ENCODE peak calls at places on chromosome 19, in five cellular contexts. A, B, G, L and H are unnamed samples.

GRCh38 chr19:52221831-52222375 is 32.1 kb downstream of the PPP2R1A start:
- DNase-seq in B (no peak), G (no peak), A (no peak), L (no peak), H (no peak)

GRCh38 chr19:15252398-15253018 is 20.3 kb upstream of the EPHX3 start:
- DNase-seq in G (peak), B (no peak), L (peak), A (no peak), H (no peak)

GRCh38 chr19:31908486-31909255 is 436.7 kb upstream of the ZNF507 start:
- DNase-seq in G (no peak), L (no peak), A (no peak), B (no peak), H (no peak)

GRCh38 chr19:47120461-47120860 is 6.9 kb upstream of the ZC3H4 start:
- DNase-seq in A (no peak), B (no peak), G (no peak), L (no peak), H (no peak)

GRCh38 chr19:3576696-3577443 is 4.1 kb downstream of the HMG20B start:
- DNase-seq in B (no peak), L (no peak), A (no peak), G (no peak), H (no peak)

GRCh38 chr19:3785938-3786824 is at the start of gene MATK:
- DNase-seq in L (no peak), A (no peak), G (no peak), B (no peak), H (no peak)

GRCh38 chr19:35644206-35644986 is 2.9 kb downstream of the ETV2 start:
- DNase-seq in L (no peak), A (no peak), B (peak), G (peak), H (peak)

GRCh38 chr19:49157445-49158224 is at the start of gene TRPM4:
- DNase-seq in L (peak), A (peak), B (peak), G (peak), H (peak)

GRCh38 chr19:35249848-35250711 is 1.3 kb downstream of the LSR start:
- DNase-seq in B (peak), A (no peak), L (no peak), G (no peak), H (no peak)

GRCh38 chr19:20661150-20661819 is at the start of gene ZNF626:
- DNase-seq in G (no peak), A (peak), L (peak), B (peak), H (peak)

GRCh38 chr19:7333198-7334118 is 15.3 kb upstream of the ARHGEF18 start:
- DNase-seq in L (no peak), G (peak), A (no peak), B (no peak), H (no peak)

GRCh38 chr19:317710-318508 is 26.7 kb downstream of the MIER2 start:
- DNase-seq in A (no peak), B (no peak), L (no peak), G (no peak), H (no peak)

GRCh38 chr19:35127871-35128270 is 7.0 kb downstream of the LGI4 start:
- DNase-seq in A (no peak), L (no peak), G (no peak), B (no peak), H (no peak)

GRCh38 chr19:55667958-55668357 is 7.1 kb upstream of the EPN1 start:
- DNase-seq in B (no peak), G (no peak), A (no peak), L (no peak), H (no peak)

GRCh38 chr19:40416918-40417713 is 3.9 kb upstream of the PRX start:
- DNase-seq in L (no peak), G (peak), B (no peak), A (no peak), H (no peak)

GRCh38 chr19:20334760-20335159 is 167.7 kb downstream of the ZNF486 start:
- DNase-seq in L (no peak), A (no peak), G (no peak), B (no peak), H (no peak)

GRCh38 chr19:40717880-40718773 is 1.2 kb downstream of the ITPKC start:
- DNase-seq in G (peak), A (no peak), L (no peak), B (no peak), H (no peak)

GRCh38 chr19:11530432-11530831 is 1.5 kb upstream of the ECSIT start:
- DNase-seq in G (peak), B (peak), L (peak), A (peak), H (peak)

GRCh38 chr19:1000095-1000494 is at the start of gene GRIN3B:
- DNase-seq in G (no peak), L (no peak), A (no peak), B (no peak), H (no peak)

GRCh38 chr19:15294591-15294990 is 37.7 kb downstream of the BRD4 start:
- DNase-seq in L (no peak), A (no peak), B (no peak), G (peak), H (no peak)

GRCh38 chr19:4396949-4397783 is 3.2 kb downstream of the SH3GL1 start:
- DNase-seq in G (no peak), L (no peak), B (no peak), A (no peak), H (no peak)

GRCh38 chr19:18650048-18650435 is 13.2 kb downstream of the KLHL26 start:
- DNase-seq in B (no peak), G (no peak), L (no peak), A (no peak), H (no peak)

GRCh38 chr19:4059493-4059880 is 7.2 kb downstream of the ZBTB7A start:
- DNase-seq in G (peak), A (no peak), B (no peak), L (no peak), H (no peak)

GRCh38 chr19:56155124-56155687 is 14.1 kb downstream of the ZNF444 start:
- DNase-seq in A (no peak), B (no peak), G (no peak), L (no peak), H (no peak)

GRCh38 chr19:44755219-44755618 is 6.7 kb downstream of the BCL3 start:
- DNase-seq in B (no peak), G (no peak), L (no peak), A (no peak), H (no peak)

GRCh38 chr19:29926801-29927200 is 15.2 kb upstream of the URI1 start:
- DNase-seq in B (no peak), L (no peak), A (no peak), G (no peak), H (no peak)

GRCh38 chr19:12606796-12607195 is 3.8 kb downstream of the ZNF490 start:
- DNase-seq in A (no peak), L (no peak), B (no peak), G (no peak), H (no peak)

GRCh38 chr19:3782903-3783302 is 3.3 kb downstream of the MATK start:
- DNase-seq in B (no peak), G (no peak), A (no peak), L (no peak), H (no peak)

GRCh38 chr19:29867984-29868383 is 56.2 kb downstream of the CCNE1 start:
- DNase-seq in A (no peak), B (no peak), G (no peak), L (no peak), H (no peak)

GRCh38 chr19:15836595-15837398 is 21.3 kb upstream of the OR10H1 start:
- DNase-seq in A (peak), B (peak), L (peak), G (peak), H (peak)

GRCh38 chr19:19558055-19558454 is 20.0 kb downstream of the CILP2 start:
- DNase-seq in A (no peak), B (no peak), L (no peak), G (no peak), H (no peak)